ENCODE peak calls at places on chromosomes 2 and 18, in five cellular contexts. G is PC-9, V is tibial artery, P is fibroblast of the aortic adventitia, F is dorsolateral prefrontal cortex. M is an unnamed sample.

GRCh38 chr2:231017250-231017636 is 20.1 kb upstream of the C2orf72 start:
- DNase-seq in G (no peak), V (no peak), P (no peak), F (peak; percentile 96), M (no peak)

GRCh38 chr18:69787825-69788547 is 159.7 kb downstream of the CD226 start:
- DNase-seq in G (peak; percentile 37), V (no peak), P (peak; percentile 56), F (no peak), M (peak; percentile 56)

GRCh38 chr18:61628085-61628484 is 264.7 kb downstream of the RNF152 start:
- DNase-seq in G (no peak), V (no peak), P (no peak), F (no peak), M (no peak)

GRCh38 chr2:51158236-51158635 is 126.3 kb upstream of the NRXN1 start:
- DNase-seq in G (no peak), V (no peak), P (no peak), F (no peak), M (no peak)

GRCh38 chr2:241933175-241933911 is 63.8 kb downstream of the RTP5 start:
- DNase-seq in G (no peak), V (no peak), P (peak; percentile 16), F (no peak), M (peak; percentile 92)

GRCh38 chr2:134722728-134723127 is 3.9 kb upstream of the TMEM163 start:
- DNase-seq in G (no peak), V (no peak), P (no peak), F (no peak), M (no peak)

GRCh38 chr2:128425731-128426620 is 107.3 kb upstream of the HS6ST1 start:
- DNase-seq in G (peak; percentile 98), V (peak; percentile 60), P (no peak), F (no peak), M (no peak)

GRCh38 chr2:166081131-166081632 is 46.6 kb downstream of the SCN1A start:
- DNase-seq in G (no peak), V (no peak), P (no peak), F (no peak), M (no peak)

GRCh38 chr18:22101731-22102130 is 67.7 kb upstream of the GATA6 start:
- DNase-seq in G (no peak), V (no peak), P (no peak), F (no peak), M (no peak)

GRCh38 chr2:16151281-16151570 is 210.9 kb downstream of the MYCN start:
- DNase-seq in G (no peak), V (no peak), P (no peak), F (no peak), M (no peak)

GRCh38 chr2:9053534-9053931 is 50.0 kb upstream of the MBOAT2 start:
- DNase-seq in G (no peak), V (no peak), P (peak; percentile 45), F (no peak), M (peak; percentile 13)

GRCh38 chr2:29765711-29766110 is 155.7 kb downstream of the ALK start:
- DNase-seq in G (no peak), V (no peak), P (peak; percentile 11), F (no peak), M (no peak)

GRCh38 chr2:196988599-196988998 is 62.1 kb upstream of the PGAP1 start:
- DNase-seq in G (no peak), V (no peak), P (no peak), F (no peak), M (no peak)

GRCh38 chr2:140604096-140604495 is 1526.7 kb downstream of the LRP1B start:
- DNase-seq in G (no peak), V (no peak), P (peak; percentile 41), F (no peak), M (peak; percentile 1)

GRCh38 chr2:172084734-172085459 is 410 bp upstream of the DLX1 start:
- DNase-seq in G (peak; percentile 71), V (peak; percentile 82), P (peak; percentile 97), F (peak; percentile 82), M (peak; percentile 94)

GRCh38 chr2:120972286-120972685 is 236.6 kb downstream of the GLI2 start:
- DNase-seq in G (no peak), V (no peak), P (no peak), F (no peak), M (no peak)

GRCh38 chr2:140247451-140248205 is 1467.4 kb upstream of the NXPH2 start:
- DNase-seq in G (no peak), V (peak; percentile 62), P (peak; percentile 70), F (no peak), M (peak; percentile 24)

GRCh38 chr18:54223568-54224241 is 764 bp downstream of the MBD2 start:
- DNase-seq in G (peak; percentile 77), V (no peak), P (peak; percentile 96), F (peak; percentile 67), M (peak; percentile 93)

GRCh38 chr18:70671889-70672551 is 383.2 kb downstream of the SOCS6 start:
- DNase-seq in G (no peak), V (no peak), P (no peak), F (no peak), M (no peak)

GRCh38 chr2:47512581-47513083 is 109.7 kb downstream of the MSH2 start:
- DNase-seq in G (peak; percentile 56), V (no peak), P (no peak), F (no peak), M (peak; percentile 28)

GRCh38 chr2:227033471-227034148 is 130.4 kb downstream of the COL4A4 start:
- DNase-seq in G (no peak), V (no peak), P (peak; percentile 81), F (no peak), M (peak; percentile 86)

GRCh38 chr2:54077088-54077900 is 38.1 kb upstream of the ACYP2 start:
- DNase-seq in G (no peak), V (no peak), P (no peak), F (no peak), M (no peak)

GRCh38 chr18:28175047-28175929 is 1.6 kb downstream of the CDH2 start:
- DNase-seq in G (no peak), V (no peak), P (peak; percentile 61), F (no peak), M (peak; percentile 57)

GRCh38 chr18:49321800-49322461 is 138.5 kb downstream of the DYM start:
- DNase-seq in G (no peak), V (no peak), P (peak; percentile 71), F (no peak), M (peak; percentile 59)

GRCh38 chr2:200376422-200377142 is 70.1 kb downstream of the SPATS2L start:
- DNase-seq in G (peak; percentile 88), V (no peak), P (no peak), F (no peak), M (no peak)

GRCh38 chr2:20224191-20224715 is 677 bp downstream of the SDC1 start:
- DNase-seq in G (no peak), V (no peak), P (no peak), F (no peak), M (no peak)
- H3K4me3 ChIP-seq in G (peak overlapping the region; percentile 93), V (peak overlapping the region; percentile 64), P (peak overlapping the region; percentile 66), F (peak overlapping the region; percentile 61), M (peak overlapping the region; percentile 66)

DNA sequence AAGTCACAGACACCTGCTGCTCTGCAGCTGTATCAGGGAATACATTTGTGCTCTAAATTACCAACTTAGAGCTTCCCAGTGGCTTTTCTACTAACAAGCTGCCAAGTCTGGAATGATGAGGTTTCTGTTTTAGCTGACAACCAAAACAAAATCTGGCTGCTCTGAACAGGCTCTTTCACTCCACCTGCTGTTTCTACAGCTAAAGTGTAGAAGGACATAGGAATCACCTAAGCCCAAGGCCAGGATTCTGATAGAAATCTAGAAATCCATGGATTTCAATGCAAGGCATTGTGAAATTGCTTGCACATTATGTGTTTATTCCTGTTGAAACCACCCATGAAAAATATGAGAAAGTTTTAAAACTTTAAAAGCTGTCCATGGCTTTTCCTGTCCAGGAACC is 201.2 kb downstream of the SUCLG1 start:
- DNase-seq in G (no peak), V (no peak), P (no peak), F (no peak), M (no peak)
- TF ChIP-seq CTCF in G (no peak), V (no peak), P (no peak), F (peak; percentile 41), M (no peak)

DNA sequence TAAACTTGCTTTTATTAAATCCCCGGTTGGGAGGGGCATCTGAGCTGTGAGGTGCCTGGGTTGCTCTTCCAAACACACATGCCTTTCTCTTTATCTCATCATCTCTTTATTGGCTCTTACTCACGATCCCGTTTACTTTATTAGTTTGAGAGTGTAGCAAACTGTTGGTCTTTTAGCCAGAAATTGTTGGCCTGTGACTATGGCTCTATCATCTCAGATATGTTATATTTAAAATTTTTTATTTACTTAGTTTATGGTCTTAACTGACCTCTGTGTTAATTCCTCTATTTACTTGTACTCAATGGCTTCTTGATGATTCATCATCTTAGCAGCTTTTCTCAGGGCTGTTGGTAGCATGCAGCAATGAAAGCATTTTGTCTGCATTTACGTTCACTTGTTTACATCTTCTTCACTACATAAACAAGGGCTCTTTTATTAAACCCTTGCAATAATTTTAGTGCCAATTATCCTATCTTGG is 408.4 kb downstream of the HRH4 start:
- DNase-seq in G (no peak), V (no peak), P (no peak), F (no peak), M (peak; percentile 95)
- H3K4me3 ChIP-seq in G (no peak overlapping the region), V (no peak overlapping the region), P (no peak overlapping the region), F (no peak overlapping the region), M (no peak overlapping the region)

DNA sequence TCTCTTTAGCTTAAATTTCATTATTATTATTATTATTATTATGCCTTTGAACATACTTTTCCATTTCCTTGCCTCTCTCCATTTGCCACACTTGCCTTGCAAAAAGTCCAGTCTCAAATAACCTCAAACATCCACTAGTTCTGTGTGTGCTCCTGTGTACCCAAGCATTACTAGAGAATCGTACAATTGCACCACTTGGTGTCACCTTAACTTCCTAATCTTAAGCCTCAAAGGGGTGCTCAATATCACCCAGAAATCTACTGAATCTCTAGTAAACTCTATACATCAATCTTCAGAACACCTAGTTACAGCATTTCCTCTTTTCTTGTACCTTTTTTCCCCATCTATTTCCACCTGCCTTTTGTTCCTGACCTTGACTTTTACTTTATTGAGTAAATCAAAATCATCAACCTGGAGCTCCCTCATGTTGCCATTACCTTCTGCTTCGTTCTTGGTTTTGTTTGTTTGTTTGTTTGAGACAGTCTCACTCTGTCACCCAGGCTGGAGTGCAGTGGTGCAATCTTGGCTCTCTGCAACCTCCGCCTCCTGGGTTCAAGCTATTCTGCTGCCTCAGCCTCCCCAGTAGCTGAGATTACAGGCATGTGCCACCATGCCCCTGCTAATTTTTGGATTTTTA is 12.5 kb upstream of the SOS1 start:
- DNase-seq in G (no peak), V (no peak), P (no peak), F (no peak), M (no peak)
- TF ChIP-seq CTCF in G (no peak), V (no peak), P (no peak), F (no peak), M (no peak)

GRCh38 chr18:12308386-12309100 is 502 bp downstream of the TUBB6 start:
- DNase-seq in G (peak; percentile 37), V (peak; percentile 94), P (peak; percentile 95), F (no peak), M (peak; percentile 93)
- H3K4me3 ChIP-seq in G (peak overlapping the region; percentile 87), V (peak overlapping the region; percentile 88), P (peak overlapping the region; percentile 85), F (peak overlapping the region; percentile 62), M (peak overlapping the region; percentile 82)